ENCODE peak calls at places on chromosomes 4 and X, in four cellular contexts. M is HT-29; G is small intestine; O is activated CD4-positive, CD25-positive, alpha-beta regulatory T cell treated with anti-CD3 and anti-CD28 coated beads, Interleukin-2, amount 50 U/mL, for 72 hours. A is an unnamed sample.

GRCh38 chr4:127250577-127250976 is 382.2 kb upstream of the INTU start:
- DNase-seq in O (no peak), M (no peak), G (no peak), A (no peak)

GRCh38 chr4:155506761-155507160 is 130.0 kb upstream of the MAP9 start:
- DNase-seq in O (no peak), G (no peak), M (no peak), A (no peak)

GRCh38 chrX:113384628-113385027 is 544.0 kb upstream of the AMOT start:
- DNase-seq in O (no peak), G (no peak), M (no peak), A (no peak)

GRCh38 chr4:110508827-110509446 is 33.0 kb downstream of the ENPEP start:
- DNase-seq in O (no peak), G (peak), M (peak), A (no peak)

GRCh38 chr4:10608501-10609219 is 75.9 kb downstream of the CLNK start:
- DNase-seq in O (no peak), G (no peak), M (no peak), A (no peak)

GRCh38 chrX:129833153-129834004 is 10.3 kb downstream of the ZDHHC9 start:
- DNase-seq in M (no peak), O (no peak), G (no peak), A (no peak)

GRCh38 chr4:100981447-100982204 is 365.7 kb downstream of the PPP3CA start:
- DNase-seq in O (no peak), G (peak), M (no peak), A (no peak)

GRCh38 chrX:21738145-21738949 is 19.6 kb downstream of the SMPX start:
- DNase-seq in M (no peak), O (no peak), G (no peak), A (peak)

GRCh38 chrX:130083656-130084382 is 26.5 kb downstream of the ELF4 start:
- DNase-seq in G (no peak), O (no peak), M (no peak), A (no peak)

GRCh38 chr4:139368990-139369389 is 66.7 kb upstream of the NDUFC1 start:
- DNase-seq in O (no peak), M (no peak), G (no peak), A (no peak)

GRCh38 chrX:23434356-23434884 is 99.8 kb downstream of the PTCHD1 start:
- DNase-seq in O (no peak), G (peak), M (no peak), A (no peak)

GRCh38 chrX:101408530-101408836 is 461 bp downstream of the HNRNPH2 start:
- DNase-seq in G (no peak), O (no peak), M (no peak), A (no peak)

GRCh38 chr4:168589154-168589553 is 92.3 kb downstream of the PALLD start:
- DNase-seq in O (no peak), G (peak), M (no peak), A (no peak)

GRCh38 chr4:8515316-8516060 is 64.7 kb upstream of the GPR78 start:
- DNase-seq in M (no peak), O (no peak), G (no peak), A (no peak)

GRCh38 chr4:64713256-64713840 is 304.1 kb upstream of the TECRL start:
- DNase-seq in G (peak), O (no peak), M (peak), A (peak)

GRCh38 chrX:79592259-79592658 is 225.1 kb upstream of the ITM2A start:
- DNase-seq in G (no peak), O (no peak), M (no peak), A (no peak)

GRCh38 chr4:189143255-189143654 is 797.4 kb upstream of the FRG1 start:
- DNase-seq in G (no peak), O (no peak), M (no peak), A (peak)

GRCh38 chr4:184955636-184956035 is 62.7 kb upstream of the HELT start:
- DNase-seq in G (no peak), M (no peak), O (no peak), A (no peak)

GRCh38 chr4:21901831-21902230 is 46.7 kb downstream of the KCNIP4 start:
- DNase-seq in M (no peak), G (no peak), O (no peak), A (no peak)

GRCh38 chr4:67892905-67893304 is 9.1 kb upstream of the TMPRSS11D start:
- DNase-seq in G (no peak), O (no peak), M (no peak), A (no peak)

A was measured in NCI-H345.